ENCODE peak calls at places on chromosomes 3 and 15, in four cellular contexts. I is heart left ventricle, F is K562, L is cardiac muscle cell. D is an unnamed sample. For H3K4me1, the result is how much of the 10 kb centered on the place peaks cover.

GRCh38 chr3:43872301-43872700 is 181.6 kb downstream of the ABHD5 start:
- DNase-seq in F (no peak), I (no peak), L (no peak), D (no peak)

GRCh38 chr15:91488452-91488851 is 365.1 kb upstream of the SLCO3A1 start:
- DNase-seq in F (no peak), L (no peak), I (no peak), D (peak)

GRCh38 chr3:30302027-30302426 is 304.4 kb upstream of the TGFBR2 start:
- DNase-seq in L (no peak), I (no peak), F (no peak), D (no peak)

GRCh38 chr3:49606427-49606826 is 52.1 kb downstream of the BSN start:
- DNase-seq in I (no peak), L (no peak), F (no peak), D (no peak)

GRCh38 chr3:12707425-12707824 is 43.5 kb upstream of the RAF1 start:
- DNase-seq in L (no peak), I (no peak), F (no peak), D (no peak)

GRCh38 chr15:70535071-70535954 is 228.0 kb downstream of the UACA start:
- DNase-seq in F (no peak), L (no peak), I (no peak), D (no peak)

GRCh38 chr3:150020527-150020926 is 49.8 kb upstream of the PFN2 start:
- DNase-seq in L (no peak), F (no peak), I (no peak), D (no peak)

GRCh38 chr15:60758961-60759729 is 280.2 kb upstream of the ICE2 start:
- DNase-seq in F (no peak), L (no peak), I (no peak), D (no peak)

GRCh38 chr15:78810003-78810376 is 1.3 kb downstream of the ADAMTS7 start:
- DNase-seq in L (no peak), F (no peak), I (no peak), D (no peak)

GRCh38 chr3:144491333-144491732 is 519.7 kb downstream of the DIPK2A start:
- DNase-seq in I (no peak), L (peak), F (no peak), D (peak)

GRCh38 chr3:111851511-111851954 is 7.5 kb upstream of the PHLDB2 start:
- DNase-seq in L (no peak), I (peak), F (no peak), D (no peak)

GRCh38 chr3:89419647-89420141 is 312.3 kb downstream of the EPHA3 start:
- DNase-seq in I (peak), F (no peak), L (no peak), D (no peak)

GRCh38 chr15:28957606-28958498 is 72.1 kb downstream of the APBA2 start:
- DNase-seq in L (no peak), I (no peak), F (peak), D (no peak)

GRCh38 chr3:5122741-5123706 is 932 bp downstream of the ARL8B start:
- DNase-seq in L (peak), I (peak), F (peak), D (peak)

GRCh38 chr3:141076821-141077571 is 25.8 kb downstream of the SPSB4 start:
- DNase-seq in I (peak), F (no peak), L (peak), D (peak)
- H3K27ac ChIP-seq in I (peak), F (no peak), L (peak), D (peak)

GRCh38 chr3:185645596-185646381 is 59.7 kb downstream of the SENP2 start:
- DNase-seq in F (no peak), I (no peak), L (no peak), D (peak)
- H3K4me1 ChIP-seq in F (under half), I (under half), L (under half), D (under half)

GRCh38 chr3:64067510-64068346 is 44.4 kb upstream of the PSMD6 start:
- DNase-seq in L (no peak), F (no peak), I (no peak), D (no peak)

GRCh38 chr3:64061628-64062027 is 38.3 kb upstream of the PSMD6 start:
- DNase-seq in L (no peak), I (no peak), F (no peak), D (no peak)

GRCh38 chr3:64064804-64065203 is 41.5 kb upstream of the PSMD6 start:
- DNase-seq in F (no peak), L (no peak), I (no peak), D (no peak)

GRCh38 chr3:64063207-64063981 is 40.1 kb upstream of the PSMD6 start:
- DNase-seq in I (no peak), F (no peak), L (no peak), D (peak)

GRCh38 chr3:64063982-64064438 is 40.7 kb upstream of the PSMD6 start:
- DNase-seq in F (no peak), L (no peak), I (no peak), D (peak)
- TF ChIP-seq CTCF in F (no peak), L (no peak), I (no peak), D (no peak)

DNA sequence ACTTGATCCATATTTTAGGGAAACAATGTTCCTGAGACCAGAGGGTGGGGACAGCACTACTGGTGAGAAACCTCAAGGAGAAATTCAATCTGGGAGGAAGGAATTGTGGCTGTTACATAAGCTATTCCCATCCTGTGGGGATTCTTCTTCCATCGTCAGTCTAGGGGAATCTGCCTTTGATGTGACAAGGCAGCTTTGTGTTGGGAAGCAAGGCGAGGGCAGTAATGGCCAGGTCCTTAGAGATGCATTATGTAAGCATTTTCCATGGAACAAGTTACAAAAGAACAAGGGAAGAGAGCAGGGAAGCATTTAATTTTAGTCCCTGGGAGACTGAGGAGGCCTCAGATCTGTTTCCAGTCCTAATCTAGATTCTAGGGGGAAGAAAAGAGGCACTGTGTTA is 219.2 kb upstream of the TTC14 start:
- DNase-seq in F (no peak), I (no peak), L (no peak), D (peak)
- H3K27ac ChIP-seq in F (no peak), I (no peak), L (no peak), D (no peak)

GRCh38 chr3:10173926-10174435 is 9.3 kb downstream of the IRAK2 start:
- DNase-seq in L (no peak), I (peak), F (peak), D (no peak)
- H3K4me1 ChIP-seq in L (under half), I (under half), F (under half), D (under half)

DNA sequence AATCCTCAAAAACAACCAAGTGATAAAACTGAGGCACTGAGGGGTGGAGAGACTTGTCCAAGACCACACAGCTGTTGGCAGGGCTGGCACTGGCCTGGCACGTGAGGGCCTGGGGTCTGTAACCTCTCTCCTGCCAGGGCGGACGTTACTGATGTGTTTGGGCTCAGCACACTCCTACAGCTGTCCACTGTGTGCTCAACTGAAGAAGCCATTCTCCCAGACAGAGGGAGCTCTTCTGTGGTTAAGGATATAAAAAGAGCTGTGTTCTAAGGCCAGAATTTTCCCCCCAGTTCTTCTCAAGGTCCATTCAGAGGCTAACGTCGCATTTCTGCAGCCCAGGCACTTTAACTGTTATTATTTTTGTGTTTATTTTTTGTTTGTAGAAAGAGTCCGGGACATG is 429.0 kb upstream of the ATP11B start:
- DNase-seq in F (peak), L (no peak), I (no peak), D (peak)
- TF ChIP-seq CTCF in F (peak), L (no peak), I (no peak), D (peak)

D was measured in GM23338.